ENCODE peak calls at places on chromosomes 2 and 18, in five cellular contexts. X is colonic mucosa, Q is OCI-LY7, Z is BE2C, B is stomach. K is an unnamed sample.

GRCh38 chr2:171811229-171811628 is 82.8 kb downstream of the SLC25A12 start:
- DNase-seq in X (no peak), Q (peak; percentile 42), Z (no peak), B (no peak), K (no peak)

GRCh38 chr2:17800219-17800618 is 16.0 kb upstream of the MSGN1 start:
- DNase-seq in X (no peak), Q (no peak), Z (peak; percentile 56), B (no peak), K (no peak)

GRCh38 chr18:3304832-3305231 is 42.9 kb downstream of the MYL12B start:
- DNase-seq in X (no peak), Q (no peak), Z (no peak), B (no peak), K (no peak)

GRCh38 chr18:57437782-57438668 is 2.9 kb downstream of the ONECUT2 start:
- DNase-seq in X (peak; percentile 55), Q (no peak), Z (peak; percentile 88), B (no peak), K (peak; percentile 84)

GRCh38 chr2:105812180-105813044 is 67.7 kb downstream of the NCK2 start:
- DNase-seq in X (no peak), Q (no peak), Z (no peak), B (no peak), K (peak; percentile 77)

GRCh38 chr2:26552641-26553040 is 74.7 kb upstream of the OTOF start:
- DNase-seq in X (no peak), Q (no peak), Z (no peak), B (no peak), K (no peak)

GRCh38 chr2:118227698-118228508 is 139.6 kb downstream of the INSIG2 start:
- DNase-seq in X (no peak), Q (no peak), Z (no peak), B (no peak), K (no peak)

GRCh38 chr2:120522151-120522751 is 176.3 kb downstream of the INHBB start:
- DNase-seq in X (no peak), Q (no peak), Z (no peak), B (no peak), K (no peak)

GRCh38 chr2:204544961-204545860 is at the start of gene PARD3B:
- DNase-seq in X (peak; percentile 76), Q (no peak), Z (peak; percentile 61), B (peak; percentile 74), K (peak; percentile 39)

GRCh38 chr2:240670950-240671349 is 11.7 kb downstream of the AQP12B start:
- DNase-seq in X (no peak), Q (no peak), Z (no peak), B (no peak), K (no peak)

GRCh38 chr2:155727097-155727906 is 605.2 kb downstream of the NR4A2 start:
- DNase-seq in X (no peak), Q (no peak), Z (no peak), B (no peak), K (no peak)

GRCh38 chr2:26581266-26581990 is 59.7 kb downstream of the CIB4 start:
- DNase-seq in X (no peak), Q (no peak), Z (no peak), B (no peak), K (no peak)

GRCh38 chr2:200765139-200765951 is 46.4 kb upstream of the BZW1 start:
- DNase-seq in X (peak; percentile 24), Q (no peak), Z (peak; percentile 30), B (no peak), K (no peak)

GRCh38 chr2:27306657-27307544 is 1.3 kb downstream of the UCN start:
- DNase-seq in X (no peak), Q (no peak), Z (peak; percentile 40), B (no peak), K (peak; percentile 61)

GRCh38 chr18:31511098-31511497 is 13.1 kb downstream of the DSG2 start:
- DNase-seq in X (no peak), Q (no peak), Z (no peak), B (no peak), K (no peak)
- TF ChIP-seq CTCF in X (no peak), Q (peak; percentile 45), Z (no peak), B (no peak), K (no peak)

DNA sequence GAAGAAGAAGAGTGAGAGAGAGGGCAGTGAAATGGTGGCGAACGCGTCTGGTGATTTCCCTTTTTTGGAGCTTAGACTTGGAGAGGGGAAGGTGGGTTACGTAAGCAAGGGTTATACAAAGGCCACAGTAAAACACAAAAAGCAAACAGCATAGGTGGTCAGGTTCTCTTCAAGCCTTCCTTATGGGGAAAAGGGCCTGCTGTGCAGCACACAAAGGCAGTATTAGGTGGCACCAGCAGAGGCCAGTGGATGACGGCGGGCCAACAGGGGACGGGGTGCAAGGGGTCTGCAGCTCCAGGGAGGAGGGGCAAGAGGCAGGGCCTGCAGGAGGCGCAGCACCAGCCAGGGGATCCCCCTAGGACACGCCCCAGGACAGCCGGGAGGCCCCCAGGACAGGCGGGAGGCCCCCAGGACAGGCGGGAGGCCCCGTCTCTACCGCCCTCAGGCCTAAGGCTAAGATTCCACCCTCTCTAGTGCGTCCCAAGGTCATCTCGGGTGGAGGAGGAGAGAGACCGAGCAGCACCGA is 32.6 kb upstream of the NPC1 start:
- DNase-seq in X (peak; percentile 46), Q (no peak), Z (no peak), B (no peak), K (peak; percentile 56)
- TF ChIP-seq CTCF in X (no peak), Q (no peak), Z (peak; percentile 8), B (no peak), K (no peak)

GRCh38 chr2:43402002-43402401 is 175.6 kb upstream of the ZFP36L2 start:
- DNase-seq in X (no peak), Q (peak; percentile 17), Z (no peak), B (no peak), K (peak; percentile 58)

GRCh38 chr2:43402452-43402937 is 176.1 kb upstream of the ZFP36L2 start:
- DNase-seq in X (no peak), Q (no peak), Z (no peak), B (no peak), K (peak; percentile 22)

GRCh38 chr2:43399515-43400245 is 173.3 kb upstream of the ZFP36L2 start:
- DNase-seq in X (no peak), Q (no peak), Z (no peak), B (no peak), K (no peak)

GRCh38 chr2:43399098-43399497 is 172.7 kb upstream of the ZFP36L2 start:
- DNase-seq in X (no peak), Q (no peak), Z (no peak), B (no peak), K (no peak)

DNA sequence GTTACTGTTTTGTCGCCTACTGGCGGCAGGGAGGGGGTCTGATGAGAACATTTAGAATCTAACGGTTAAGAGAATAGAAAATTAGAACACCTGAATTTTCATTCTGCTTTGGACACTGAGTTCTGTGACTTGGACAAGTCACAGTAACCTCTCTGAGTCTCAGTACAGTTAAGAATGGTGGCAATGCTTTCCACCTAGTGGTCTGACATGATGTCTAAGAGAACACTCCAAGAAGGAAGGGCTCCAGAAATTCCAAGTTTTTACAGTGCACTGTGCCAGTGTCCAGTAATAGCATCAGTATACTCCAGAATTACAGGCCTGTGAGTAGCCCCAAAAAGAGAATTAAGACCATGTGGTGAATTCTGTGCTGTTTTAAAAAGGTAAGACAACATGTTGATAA is 174.1 kb upstream of the ZFP36L2 start:
- DNase-seq in X (no peak), Q (no peak), Z (no peak), B (no peak), K (no peak)
- TF ChIP-seq CTCF in X (no peak), Q (no peak), Z (peak; percentile 23), B (no peak), K (no peak)

GRCh38 chr18:45330170-45330594 is 285.1 kb upstream of the SLC14A2 start:
- DNase-seq in X (no peak), Q (no peak), Z (no peak), B (no peak), K (no peak)
- TF ChIP-seq CTCF in X (no peak), Q (no peak), Z (no peak), B (no peak), K (no peak)

GRCh38 chr2:141195087-141195486 is 935.7 kb downstream of the LRP1B start:
- DNase-seq in X (no peak), Q (no peak), Z (no peak), B (no peak), K (no peak)

GRCh38 chr2:141200191-141200590 is 930.6 kb downstream of the LRP1B start:
- DNase-seq in X (no peak), Q (no peak), Z (no peak), B (no peak), K (no peak)

GRCh38 chr2:141201161-141201560 is 929.7 kb downstream of the LRP1B start:
- DNase-seq in X (no peak), Q (no peak), Z (no peak), B (no peak), K (no peak)

GRCh38 chr2:141199711-141200110 is 931.1 kb downstream of the LRP1B start:
- DNase-seq in X (no peak), Q (no peak), Z (no peak), B (no peak), K (no peak)
- TF ChIP-seq CTCF in X (no peak), Q (no peak), Z (no peak), B (no peak), K (no peak)

GRCh38 chr18:26655010-26655613 is 106.8 kb upstream of the KCTD1 start:
- DNase-seq in X (peak; percentile 21), Q (no peak), Z (no peak), B (no peak), K (no peak)

GRCh38 chr18:26657618-26658581 is 109.5 kb upstream of the KCTD1 start:
- DNase-seq in X (no peak), Q (no peak), Z (no peak), B (no peak), K (no peak)

GRCh38 chr18:26655614-26656400 is 107.5 kb upstream of the KCTD1 start:
- DNase-seq in X (peak; percentile 48), Q (no peak), Z (peak; percentile 43), B (peak; percentile 70), K (no peak)

GRCh38 chr18:26656401-26656943 is 108.1 kb upstream of the KCTD1 start:
- DNase-seq in X (no peak), Q (no peak), Z (no peak), B (no peak), K (no peak)

DNA sequence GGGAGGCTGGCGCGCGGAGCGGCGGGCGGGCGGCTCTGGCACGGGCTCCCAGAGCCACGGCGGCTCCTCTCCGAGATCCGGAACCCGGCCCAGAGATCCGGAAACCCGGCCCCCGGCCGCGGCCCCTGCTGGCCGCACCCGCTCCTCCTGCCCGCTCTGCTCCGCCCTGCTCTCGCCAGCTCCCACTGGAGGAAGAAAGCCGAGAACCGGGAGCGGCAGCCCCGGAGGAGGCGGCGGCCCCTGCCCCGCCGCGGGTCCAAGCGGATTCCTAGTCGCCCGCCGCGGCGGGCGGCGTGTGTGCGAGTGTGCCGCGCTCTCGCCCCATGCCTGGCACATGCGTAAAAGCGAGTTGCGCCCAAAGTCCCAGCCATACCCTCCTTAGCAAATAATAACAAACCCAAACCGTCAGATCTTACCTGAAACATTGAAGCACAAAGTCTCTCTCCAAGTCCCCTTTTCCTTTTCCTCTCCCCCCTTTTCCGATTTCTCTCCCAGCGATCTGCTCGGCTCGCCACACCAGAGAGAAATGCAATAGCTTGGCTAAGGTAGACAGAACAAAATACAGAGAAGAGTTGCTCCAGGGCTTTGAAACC is 108.7 kb upstream of the KCTD1 start:
- DNase-seq in X (peak; percentile 76), Q (no peak), Z (peak; percentile 64), B (peak; percentile 85), K (peak; percentile 73)
- TF ChIP-seq CTCF in X (no peak), Q (no peak), Z (peak; percentile 4), B (no peak), K (no peak)